ENCODE peak calls at places on chromosomes 4 and X, in six cellular contexts. P, L, V, Q, T and H are unnamed samples.

GRCh38 chr4:71498002-71498401 is 159.2 kb downstream of the SLC4A4 start:
- DNase-seq in P (peak), L (no peak), V (no peak), Q (no peak), T (no peak), H (no peak)

GRCh38 chr4:77500801-77501200 is 104.8 kb upstream of the CXCL13 start:
- DNase-seq in P (no peak), L (no peak), V (no peak), Q (no peak), T (no peak), H (no peak)

GRCh38 chrX:115408736-115409390 is 119.3 kb downstream of the LUZP4 start:
- DNase-seq in P (peak), L (no peak), V (no peak), Q (no peak), T (no peak), H (no peak)

GRCh38 chr4:129344058-129344457 is 248.1 kb downstream of the C4orf33 start:
- DNase-seq in P (no peak), L (peak), V (no peak), Q (peak), T (no peak), H (no peak)

GRCh38 chrX:68746988-68747387 is 81.8 kb upstream of the EFNB1 start:
- DNase-seq in P (no peak), L (no peak), V (no peak), Q (peak), T (no peak), H (peak)

GRCh38 chrX:69615779-69616519 is at the start of gene EDA:
- DNase-seq in P (no peak), L (peak), V (peak), Q (peak), T (peak), H (peak)

GRCh38 chrX:57772637-57773036 is 92.6 kb upstream of the NLRP2B start:
- DNase-seq in P (no peak), L (no peak), V (no peak), Q (no peak), T (no peak), H (no peak)

GRCh38 chr4:152991361-152991760 is 55.2 kb downstream of the FHDC1 start:
- DNase-seq in P (no peak), L (no peak), V (no peak), Q (no peak), T (no peak), H (no peak)

GRCh38 chr4:56410247-56410646 is 23.0 kb upstream of the AASDH start:
- DNase-seq in P (peak), L (no peak), V (no peak), Q (peak), T (no peak), H (no peak)

GRCh38 chrX:23387826-23388225 is 53.2 kb downstream of the PTCHD1 start:
- DNase-seq in P (no peak), L (no peak), V (no peak), Q (no peak), T (no peak), H (no peak)

GRCh38 chr4:124873361-124874171 is 161.0 kb upstream of the ANKRD50 start:
- DNase-seq in P (no peak), L (no peak), V (no peak), Q (no peak), T (no peak), H (no peak)

GRCh38 chr4:44186096-44186849 is 262.3 kb downstream of the KCTD8 start:
- DNase-seq in P (no peak), L (no peak), V (no peak), Q (no peak), T (no peak), H (no peak)

GRCh38 chrX:133437356-133437755 is 22.1 kb upstream of the GPC4 start:
- DNase-seq in P (no peak), L (no peak), V (no peak), Q (no peak), T (no peak), H (no peak)

GRCh38 chrX:18390941-18391538 is 34.4 kb upstream of the CDKL5 start:
- DNase-seq in P (peak), L (peak), V (no peak), Q (peak), T (peak), H (peak)

GRCh38 chrX:47515941-47516649 is 33.1 kb upstream of the ZNF41 start:
- DNase-seq in P (no peak), L (no peak), V (no peak), Q (no peak), T (no peak), H (no peak)

GRCh38 chrX:13029341-13029740 is 15.1 kb downstream of the FAM9C start:
- DNase-seq in P (no peak), L (no peak), V (no peak), Q (peak), T (peak), H (no peak)
- TF ChIP-seq CTCF in P (no peak), L (no peak), V (no peak), Q (no peak), T (no peak), H (no peak)

DNA sequence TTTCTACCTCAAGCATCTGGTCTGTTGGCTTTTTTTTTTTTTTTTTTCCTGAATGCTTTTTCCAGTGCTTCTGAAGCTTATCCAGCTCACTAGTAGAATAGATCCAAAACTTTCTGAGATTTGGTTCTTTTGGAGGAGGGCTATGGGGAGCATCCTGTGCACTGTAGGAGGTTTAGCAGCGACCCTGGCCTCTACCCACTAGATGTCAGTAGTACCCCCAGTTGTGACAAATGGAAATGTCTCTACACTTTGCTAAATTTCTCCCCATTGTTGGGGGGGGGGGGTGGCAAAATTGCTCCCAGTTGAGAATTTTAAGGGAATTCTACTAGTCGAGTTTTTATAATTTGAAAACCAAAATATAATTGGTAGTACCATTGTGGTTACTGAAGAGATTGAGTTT is 23.0 kb upstream of the PPA2 start:
- DNase-seq in P (no peak), L (no peak), V (no peak), Q (no peak), T (no peak), H (no peak)
- TF ChIP-seq CTCF in P (no peak), L (no peak), V (no peak), Q (no peak), T (no peak), H (no peak)

DNA sequence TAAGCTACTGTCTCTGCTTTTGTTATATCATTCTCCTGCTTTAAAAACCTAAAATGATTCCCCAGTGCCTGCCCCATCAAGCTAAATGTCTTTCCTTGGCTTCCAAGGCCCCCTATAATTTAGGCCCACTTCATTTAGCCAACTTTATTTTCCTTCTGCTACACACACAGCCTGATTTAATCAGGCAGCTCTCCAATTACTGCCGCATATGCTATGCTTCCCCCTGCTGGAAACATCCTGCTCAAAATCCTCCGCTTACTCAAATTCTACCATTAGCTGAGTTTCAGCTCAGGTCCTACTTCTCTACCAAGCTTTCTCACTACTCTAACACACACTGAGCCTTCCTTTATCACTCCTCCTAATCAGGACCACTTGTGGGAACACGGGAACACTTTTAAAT is 17.0 kb downstream of the LAMP2 start:
- DNase-seq in P (no peak), L (peak), V (no peak), Q (no peak), T (no peak), H (no peak)
- TF ChIP-seq CTCF in P (peak), L (no peak), V (no peak), Q (no peak), T (no peak), H (no peak)

GRCh38 chrX:1223253-1223621 is 10.8 kb upstream of the CRLF2 start:
- DNase-seq in P (no peak), L (no peak), V (no peak), Q (no peak), T (no peak), H (no peak)
- TF ChIP-seq CTCF in P (no peak), L (no peak), V (no peak), Q (no peak), T (no peak), H (no peak)

GRCh38 chrX:65933085-65933589 is 106.7 kb downstream of the VSIG4 start:
- DNase-seq in P (no peak), L (no peak), V (no peak), Q (no peak), T (no peak), H (no peak)

GRCh38 chrX:65928522-65928921 is 111.4 kb downstream of the VSIG4 start:
- DNase-seq in P (no peak), L (no peak), V (no peak), Q (no peak), T (no peak), H (no peak)

GRCh38 chrX:65932173-65933084 is 107.5 kb downstream of the VSIG4 start:
- DNase-seq in P (no peak), L (no peak), V (no peak), Q (no peak), T (no peak), H (no peak)
- TF ChIP-seq CTCF in P (no peak), L (no peak), V (no peak), Q (no peak), T (no peak), H (no peak)

DNA sequence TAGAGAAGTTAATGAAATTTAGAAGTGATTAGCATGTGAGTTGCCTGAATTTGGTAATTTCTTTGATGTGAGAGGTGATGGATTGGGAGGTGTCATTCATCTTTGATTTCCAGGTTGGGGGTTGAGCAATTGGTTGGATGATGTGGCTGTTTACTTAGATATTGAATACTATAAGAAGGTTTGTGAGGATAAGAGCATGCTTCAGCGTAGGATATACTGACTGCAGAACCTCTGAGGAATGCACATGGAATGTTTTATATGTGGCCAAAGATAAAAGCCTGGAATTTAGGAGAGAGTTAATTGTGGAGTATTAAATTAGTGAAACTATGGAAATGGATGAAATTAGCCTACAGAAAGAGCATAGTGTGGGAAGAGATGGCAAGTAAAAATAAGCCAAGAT is 165.4 kb upstream of the MAD2L1 start:
- DNase-seq in P (no peak), L (no peak), V (no peak), Q (no peak), T (no peak), H (no peak)
- TF ChIP-seq CTCF in P (no peak), L (no peak), V (no peak), Q (no peak), T (no peak), H (no peak)

DNA sequence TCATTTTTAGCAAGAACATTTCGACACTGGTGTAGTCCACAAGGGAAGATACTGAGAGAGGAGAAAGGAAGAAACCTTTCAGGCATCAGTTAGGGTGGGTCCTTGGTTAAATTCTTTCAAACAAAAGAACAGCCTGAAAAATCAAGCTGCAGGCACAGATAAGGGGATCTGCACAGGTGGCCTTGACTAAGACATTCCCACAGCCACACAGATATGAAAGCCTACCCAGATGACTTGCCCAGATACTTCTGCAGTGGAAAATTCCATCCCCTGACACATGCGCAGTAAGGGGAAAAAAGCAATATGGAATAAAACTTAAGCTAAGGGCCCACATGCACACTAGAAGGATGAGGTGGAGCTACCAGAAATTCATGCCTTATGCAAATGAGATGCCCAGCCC is 8.9 kb upstream of the TMEM165 start:
- DNase-seq in P (no peak), L (no peak), V (no peak), Q (no peak), T (no peak), H (no peak)
- TF ChIP-seq CTCF in P (no peak), L (no peak), V (no peak), Q (no peak), T (no peak), H (no peak)